ENCODE peak calls at places on chromosomes 5 and 9, in five cellular contexts. One of them, this sample, is unnamed.

GRCh38 chr9:87579761-87580626 is 82.3 kb downstream of the DAPK1 start:
- DNase-seq in SK-N-SH: no peak
- DNase-seq in H1: no peak
- DNase-seq in K562: no peak
- DNase-seq in HepG2: no peak
- DNase-seq in this sample: no peak

GRCh38 chr5:138408023-138408422 is 30.8 kb upstream of the REEP2 start:
- DNase-seq in H1: no peak
- DNase-seq in K562: peak; percentile 5
- DNase-seq in HepG2: no peak
- DNase-seq in SK-N-SH: no peak
- DNase-seq in this sample: no peak

GRCh38 chr5:116553366-116553765 is 21.3 kb downstream of the SEMA6A start:
- DNase-seq in K562: no peak
- DNase-seq in H1: no peak
- DNase-seq in SK-N-SH: no peak
- DNase-seq in HepG2: no peak
- DNase-seq in this sample: no peak

GRCh38 chr5:59040007-59040803 is 457.3 kb downstream of the RAB3C start:
- DNase-seq in SK-N-SH: no peak
- DNase-seq in HepG2: no peak
- DNase-seq in H1: no peak
- DNase-seq in K562: no peak
- DNase-seq in this sample: no peak

GRCh38 chr5:96868603-96869371 is 7.5 kb upstream of the ERAP2 start:
- DNase-seq in H1: no peak
- DNase-seq in K562: peak; percentile 70
- DNase-seq in HepG2: peak; percentile 62
- DNase-seq in SK-N-SH: peak; percentile 32
- DNase-seq in this sample: no peak

GRCh38 chr9:132160802-132161742 is 786 bp upstream of the NTNG2 start:
- DNase-seq in SK-N-SH: peak; percentile 84
- DNase-seq in K562: no peak
- DNase-seq in HepG2: no peak
- DNase-seq in H1: no peak
- DNase-seq in this sample: no peak

GRCh38 chr5:168782172-168782571 is 203.0 kb upstream of the PANK3 start:
- DNase-seq in HepG2: no peak
- DNase-seq in H1: no peak
- DNase-seq in SK-N-SH: no peak
- DNase-seq in K562: no peak
- DNase-seq in this sample: no peak

GRCh38 chr9:36080519-36080918 is 43.8 kb downstream of the RECK start:
- DNase-seq in H1: no peak
- DNase-seq in SK-N-SH: no peak
- DNase-seq in HepG2: no peak
- DNase-seq in K562: no peak
- DNase-seq in this sample: no peak

GRCh38 chr9:95901506-95901905 is 26.0 kb downstream of the ERCC6L2 start:
- DNase-seq in HepG2: no peak
- DNase-seq in K562: no peak
- DNase-seq in H1: no peak
- DNase-seq in SK-N-SH: no peak
- DNase-seq in this sample: no peak

GRCh38 chr9:88106492-88106891 is 31.8 kb downstream of the SPATA31C2 start:
- DNase-seq in HepG2: no peak
- DNase-seq in SK-N-SH: peak; percentile 29
- DNase-seq in K562: no peak
- DNase-seq in H1: no peak
- DNase-seq in this sample: no peak

GRCh38 chr5:133993152-133993548 is 11.6 kb downstream of the VDAC1 start:
- DNase-seq in H1: no peak
- DNase-seq in K562: no peak
- DNase-seq in SK-N-SH: no peak
- DNase-seq in HepG2: no peak
- DNase-seq in this sample: no peak

GRCh38 chr5:82274343-82275266 is 3.5 kb downstream of the RPS23 start:
- DNase-seq in SK-N-SH: peak; percentile 34
- DNase-seq in H1: no peak
- DNase-seq in K562: peak; percentile 44
- DNase-seq in HepG2: no peak
- DNase-seq in this sample: no peak

GRCh38 chr9:38033956-38034355 is 35.1 kb downstream of the SHB start:
- DNase-seq in HepG2: no peak
- DNase-seq in SK-N-SH: no peak
- DNase-seq in H1: no peak
- DNase-seq in K562: no peak
- DNase-seq in this sample: no peak

GRCh38 chr5:958701-959571 is 49.7 kb upstream of the NKD2 start:
- DNase-seq in H1: no peak
- DNase-seq in K562: peak; percentile 37
- DNase-seq in SK-N-SH: peak; percentile 43
- DNase-seq in HepG2: peak; percentile 75
- DNase-seq in this sample: no peak

GRCh38 chr5:112737472-112738179 is at the start of gene APC:
- DNase-seq in K562: peak; percentile 93
- DNase-seq in HepG2: peak; percentile 54
- DNase-seq in SK-N-SH: peak; percentile 93
- DNase-seq in H1: peak; percentile 63
- DNase-seq in this sample: peak; percentile 70

GRCh38 chr9:111393971-111394370 is 63.9 kb upstream of the OR2K2 start:
- DNase-seq in SK-N-SH: no peak
- DNase-seq in HepG2: no peak
- DNase-seq in H1: no peak
- DNase-seq in K562: no peak
- DNase-seq in this sample: no peak

GRCh38 chr5:172945151-172945550 is 14.1 kb upstream of the RPL26L1 start:
- DNase-seq in H1: no peak
- DNase-seq in HepG2: no peak
- DNase-seq in SK-N-SH: no peak
- DNase-seq in K562: no peak
- DNase-seq in this sample: no peak

GRCh38 chr5:179264641-179265528 is 80.4 kb downstream of the ADAMTS2 start:
- DNase-seq in K562: no peak
- DNase-seq in SK-N-SH: peak; percentile 27
- DNase-seq in HepG2: peak; percentile 41
- DNase-seq in H1: no peak
- DNase-seq in this sample: no peak

GRCh38 chr5:154593091-154593490 is 115.1 kb upstream of the HAND1 start:
- DNase-seq in H1: no peak
- DNase-seq in K562: no peak
- DNase-seq in HepG2: no peak
- DNase-seq in SK-N-SH: no peak
- DNase-seq in this sample: no peak

GRCh38 chr5:179869101-179869500 is 10.5 kb upstream of the MRNIP start:
- DNase-seq in H1: no peak
- DNase-seq in K562: no peak
- DNase-seq in HepG2: no peak
- DNase-seq in SK-N-SH: peak; percentile 12
- DNase-seq in this sample: no peak

GRCh38 chr5:10677533-10677932 is 83.5 kb downstream of the DAP start:
- DNase-seq in SK-N-SH: no peak
- DNase-seq in H1: no peak
- DNase-seq in HepG2: no peak
- DNase-seq in K562: no peak
- DNase-seq in this sample: no peak

GRCh38 chr5:6634327-6634713 is 1.1 kb downstream of the SRD5A1 start:
- DNase-seq in K562: peak; percentile 50
- DNase-seq in SK-N-SH: peak; percentile 47
- DNase-seq in H1: no peak
- DNase-seq in HepG2: no peak
- DNase-seq in this sample: peak; percentile 28

DNA sequence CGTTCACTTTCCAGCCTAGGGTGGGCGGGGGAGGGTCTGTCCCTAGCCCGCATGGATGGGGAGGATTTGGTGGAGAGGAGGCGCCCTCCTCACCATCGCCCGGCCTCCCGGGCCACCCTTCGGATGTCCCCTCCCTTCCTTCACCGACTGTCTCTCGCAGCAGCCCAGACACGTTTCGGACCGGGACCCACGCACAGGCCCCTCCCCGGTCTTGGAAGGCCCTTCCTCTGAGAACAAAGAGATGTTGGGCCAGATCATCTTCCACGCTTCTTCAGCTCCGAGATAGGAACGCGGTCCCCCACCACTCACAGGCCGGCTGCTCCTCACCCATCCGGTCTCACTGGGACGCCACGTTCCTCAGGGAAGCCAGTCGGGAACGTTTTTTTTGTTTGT is 640 bp upstream of the DPM2 start:
- DNase-seq in H1: no peak
- DNase-seq in HepG2: no peak
- DNase-seq in K562: peak; percentile 38
- DNase-seq in SK-N-SH: no peak
- DNase-seq in this sample: no peak
- TF ChIP-seq POLR2AphosphoS5 in H1: no peak
- TF ChIP-seq POLR2AphosphoS5 in HepG2: peak; percentile 18
- TF ChIP-seq POLR2AphosphoS5 in K562: no peak
- TF ChIP-seq POLR2AphosphoS5 in SK-N-SH: no peak
- TF ChIP-seq POLR2AphosphoS5 in this sample: no peak

DNA sequence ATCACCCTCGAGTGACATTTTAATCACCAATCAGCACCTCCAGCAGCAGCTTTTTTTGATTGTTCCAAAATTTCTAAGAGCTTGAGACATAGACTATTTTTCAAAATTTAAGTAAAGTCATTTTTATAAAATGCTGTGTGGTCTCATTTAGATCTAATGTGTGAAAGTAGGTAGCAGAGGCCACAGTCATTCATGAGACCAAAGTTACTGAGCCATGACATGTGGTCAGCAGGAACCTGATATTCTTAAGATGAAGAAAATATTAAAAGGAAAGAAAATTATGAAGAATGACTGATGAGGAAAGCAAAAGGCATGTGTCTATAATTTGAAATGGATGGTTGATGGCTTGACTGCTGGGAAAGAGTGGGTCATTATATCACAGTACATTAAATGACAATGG is 7.2 kb downstream of the FREM1 start:
- DNase-seq in K562: no peak
- DNase-seq in SK-N-SH: no peak
- DNase-seq in HepG2: no peak
- DNase-seq in H1: no peak
- DNase-seq in this sample: no peak
- TF ChIP-seq TAF1 in K562: no peak
- TF ChIP-seq TAF1 in SK-N-SH: no peak
- TF ChIP-seq TAF1 in HepG2: no peak
- TF ChIP-seq TAF1 in H1: no peak
- TF ChIP-seq TAF1 in this sample: no peak

DNA sequence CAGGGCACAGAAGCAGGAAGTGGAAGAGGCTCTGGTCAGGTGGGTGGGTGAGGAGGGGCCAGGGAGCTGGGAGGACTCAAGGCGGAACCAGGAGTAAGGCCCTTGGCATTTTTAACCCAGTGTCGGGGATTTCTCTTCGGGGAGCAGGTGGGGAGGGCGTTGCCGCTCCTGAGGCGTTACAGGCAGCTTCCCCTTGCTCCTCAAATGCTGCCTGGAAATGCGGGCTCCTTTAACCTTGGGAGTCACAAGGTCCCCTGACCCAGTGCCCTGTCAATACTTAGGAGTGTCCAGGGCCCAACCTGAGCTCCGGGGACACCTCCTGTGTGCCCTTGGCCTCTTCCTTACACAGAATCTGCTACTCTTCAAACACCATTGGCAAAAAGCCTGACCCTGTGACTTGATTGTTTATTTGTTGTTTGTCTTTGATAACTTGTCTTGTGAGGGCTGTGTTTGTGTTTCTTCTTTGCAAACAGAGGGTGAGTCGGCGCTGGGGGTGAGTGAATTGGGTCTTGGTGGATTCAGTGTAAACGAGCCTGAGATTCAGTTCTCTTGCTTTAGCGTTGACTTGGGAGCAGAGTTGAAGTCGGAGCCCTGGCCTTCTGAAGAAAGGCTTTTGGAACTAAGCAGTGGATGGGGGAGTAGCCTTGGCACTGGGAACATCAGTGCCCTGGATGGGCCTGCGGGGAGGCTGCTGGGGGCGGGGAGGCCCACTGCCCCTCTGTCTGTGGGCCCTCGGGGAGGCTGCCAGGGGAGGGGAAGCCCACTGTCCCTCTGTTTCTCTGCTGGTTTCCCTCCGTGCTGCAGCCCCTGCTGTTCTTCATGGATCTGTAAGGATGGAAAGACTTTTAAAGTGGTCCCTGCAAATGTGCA is 300.7 kb upstream of the IRX4 start:
- DNase-seq in HepG2: no peak
- DNase-seq in K562: no peak
- DNase-seq in H1: no peak
- DNase-seq in SK-N-SH: no peak
- DNase-seq in this sample: no peak
- TF ChIP-seq POLR2AphosphoS5 in HepG2: no peak
- TF ChIP-seq POLR2AphosphoS5 in K562: no peak
- TF ChIP-seq POLR2AphosphoS5 in H1: no peak
- TF ChIP-seq POLR2AphosphoS5 in SK-N-SH: no peak
- TF ChIP-seq POLR2AphosphoS5 in this sample: no peak

GRCh38 chr9:115944166-115944948 is 209.2 kb upstream of the PAPPA start:
- DNase-seq in K562: no peak
- DNase-seq in SK-N-SH: no peak
- DNase-seq in H1: no peak
- DNase-seq in HepG2: peak; percentile 99
- DNase-seq in this sample: no peak

GRCh38 chr9:115945009-115945431 is 208.6 kb upstream of the PAPPA start:
- DNase-seq in SK-N-SH: no peak
- DNase-seq in HepG2: no peak
- DNase-seq in K562: no peak
- DNase-seq in H1: no peak
- DNase-seq in this sample: no peak

GRCh38 chr9:115943591-115944165 is 209.9 kb upstream of the PAPPA start:
- DNase-seq in SK-N-SH: no peak
- DNase-seq in K562: no peak
- DNase-seq in HepG2: no peak
- DNase-seq in H1: no peak
- DNase-seq in this sample: no peak

GRCh38 chr9:115941561-115942315 is 211.9 kb upstream of the PAPPA start:
- DNase-seq in K562: no peak
- DNase-seq in SK-N-SH: no peak
- DNase-seq in H1: no peak
- DNase-seq in HepG2: no peak
- DNase-seq in this sample: no peak

GRCh38 chr9:115946530-115946929 is 207.1 kb upstream of the PAPPA start:
- DNase-seq in K562: no peak
- DNase-seq in SK-N-SH: no peak
- DNase-seq in H1: no peak
- DNase-seq in HepG2: peak; percentile 88
- DNase-seq in this sample: no peak
- TF ChIP-seq TAF1 in K562: no peak
- TF ChIP-seq TAF1 in SK-N-SH: no peak
- TF ChIP-seq TAF1 in H1: no peak
- TF ChIP-seq TAF1 in HepG2: no peak
- TF ChIP-seq TAF1 in this sample: no peak

GRCh38 chr9:114501786-114502682 is 3.2 kb downstream of the WHRN start:
- DNase-seq in H1: no peak
- DNase-seq in K562: peak; percentile 64
- DNase-seq in SK-N-SH: no peak
- DNase-seq in HepG2: peak; percentile 48
- DNase-seq in this sample: no peak
- TF ChIP-seq POLR2AphosphoS5 in H1: no peak
- TF ChIP-seq POLR2AphosphoS5 in K562: no peak
- TF ChIP-seq POLR2AphosphoS5 in SK-N-SH: no peak
- TF ChIP-seq POLR2AphosphoS5 in HepG2: no peak
- TF ChIP-seq POLR2AphosphoS5 in this sample: no peak

GRCh38 chr5:132427285-132428146 is 58.0 kb downstream of the SLC22A5 start:
- DNase-seq in HepG2: no peak
- DNase-seq in H1: no peak
- DNase-seq in K562: no peak
- DNase-seq in SK-N-SH: peak; percentile 36
- DNase-seq in this sample: no peak
- TF ChIP-seq TAF1 in HepG2: no peak
- TF ChIP-seq TAF1 in H1: no peak
- TF ChIP-seq TAF1 in K562: no peak
- TF ChIP-seq TAF1 in SK-N-SH: no peak
- TF ChIP-seq TAF1 in this sample: no peak

This sample was measured in GM12892.